ENCODE peak calls at places on chromosomes 13 and 19, in six cellular contexts. E is NB4, Y is IMR-90, D is ovary, V is H54, G is breast epithelium. C is an unnamed sample.

GRCh38 chr13:54185101-54185500 is 1156.5 kb downstream of the OLFM4 start:
- DNase-seq in D (no peak), G (no peak), Y (no peak), V (no peak), E (no peak), C (no peak)

GRCh38 chr19:28633223-28634030 is 579.5 kb downstream of the UQCRFS1 start:
- DNase-seq in G (no peak), Y (peak), V (peak), E (peak), D (no peak), C (peak)

GRCh38 chr13:110340812-110341444 is 33.8 kb downstream of the COL4A2 start:
- DNase-seq in G (no peak), V (no peak), D (peak), E (peak), Y (peak), C (no peak)

GRCh38 chr13:27131202-27131623 is 40.4 kb downstream of the USP12 start:
- DNase-seq in V (no peak), D (no peak), Y (peak), G (no peak), E (peak), C (no peak)

GRCh38 chr19:52935434-52935833 is 12.2 kb upstream of the ZNF888 start:
- DNase-seq in V (peak), E (peak), Y (peak), G (no peak), D (no peak), C (no peak)

GRCh38 chr19:23996549-23996948 is 81.9 kb downstream of the ZNF726 start:
- DNase-seq in E (peak), D (no peak), Y (no peak), V (peak), G (no peak), C (peak)

GRCh38 chr19:7923295-7924191 is 2.4 kb downstream of the CTXN1 start:
- DNase-seq in V (no peak), D (peak), G (no peak), Y (no peak), E (peak), C (no peak)

GRCh38 chr13:70747305-70747704 is 639.1 kb upstream of the KLHL1 start:
- DNase-seq in E (no peak), V (no peak), G (no peak), D (no peak), Y (no peak), C (no peak)

GRCh38 chr19:343941-344624 is 513 bp downstream of the MIER2 start:
- DNase-seq in Y (no peak), V (peak), D (peak), E (no peak), G (no peak), C (peak)

GRCh38 chr13:44128522-44128921 is 245.1 kb upstream of the SERP2 start:
- DNase-seq in D (no peak), V (no peak), Y (peak), G (no peak), E (no peak), C (no peak)

GRCh38 chr13:101433895-101434294 is 17.6 kb upstream of the NALCN start:
- DNase-seq in Y (no peak), G (no peak), E (no peak), D (no peak), V (no peak), C (no peak)

GRCh38 chr13:43044720-43045301 is 21.4 kb downstream of the DNAJC15 start:
- DNase-seq in V (no peak), Y (no peak), D (no peak), G (no peak), E (no peak), C (no peak)

GRCh38 chr19:49809155-49809986 is 3.7 kb downstream of the FUZ start:
- DNase-seq in Y (no peak), E (no peak), G (peak), V (no peak), D (no peak), C (no peak)
- TF ChIP-seq POLR2A in Y (no peak), E (no peak), G (no peak), V (no peak), D (no peak), C (peak)

GRCh38 chr19:41294393-41294792 is 15.6 kb upstream of the CCDC97 start:
- DNase-seq in V (no peak), Y (no peak), D (no peak), E (no peak), G (no peak), C (no peak)
- TF ChIP-seq POLR2A in V (no peak), Y (no peak), D (no peak), E (no peak), G (no peak), C (no peak)

DNA sequence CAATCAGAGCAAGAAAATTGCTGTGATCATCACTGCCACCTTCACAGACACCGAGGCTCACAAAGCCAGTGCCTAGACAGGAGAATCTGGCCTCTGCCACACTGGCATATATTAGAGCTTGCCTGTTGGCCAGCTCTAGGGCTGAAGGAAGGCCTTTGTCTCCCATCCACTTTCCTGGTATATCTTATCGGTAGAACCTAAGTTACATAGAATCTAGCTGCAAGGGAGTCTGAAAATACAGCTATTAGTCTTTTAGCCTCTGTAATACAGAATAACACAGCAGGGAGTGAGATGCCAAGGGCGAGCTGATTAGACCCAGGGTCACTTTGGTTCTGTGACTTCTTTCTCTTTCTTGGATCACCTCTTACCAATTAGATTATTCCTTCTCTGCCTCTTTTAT is 154.9 kb upstream of the KL start:
- DNase-seq in G (no peak), E (no peak), Y (no peak), D (no peak), V (no peak), C (no peak)
- TF ChIP-seq POLR2A in G (no peak), E (no peak), Y (no peak), D (no peak), V (no peak), C (no peak)

GRCh38 chr13:80342541-80343371 is 1.8 kb upstream of the SPRY2 start:
- DNase-seq in V (peak), G (peak), E (peak), Y (peak), D (peak), C (peak)
- TF ChIP-seq POLR2A in V (no peak), G (no peak), E (peak), Y (peak), D (no peak), C (no peak)

GRCh38 chr13:100363351-100363750 is 225.2 kb downstream of the GGACT start:
- DNase-seq in G (no peak), Y (peak), V (peak), E (no peak), D (no peak), C (no peak)

GRCh38 chr13:100361504-100361903 is 227.1 kb downstream of the GGACT start:
- DNase-seq in Y (peak), D (no peak), G (no peak), V (no peak), E (peak), C (no peak)

GRCh38 chr13:100363874-100364273 is 224.7 kb downstream of the GGACT start:
- DNase-seq in G (no peak), Y (peak), V (no peak), E (no peak), D (no peak), C (no peak)

GRCh38 chr13:100362371-100362770 is 226.2 kb downstream of the GGACT start:
- DNase-seq in E (no peak), Y (no peak), V (no peak), G (no peak), D (no peak), C (no peak)

GRCh38 chr13:100365678-100366077 is 222.9 kb downstream of the GGACT start:
- DNase-seq in Y (peak), E (no peak), G (no peak), V (no peak), D (no peak), C (no peak)
- TF ChIP-seq POLR2A in Y (no peak), E (no peak), G (no peak), V (no peak), D (no peak), C (no peak)

GRCh38 chr19:5904302-5905071 is at the start of gene VMAC:
- DNase-seq in V (peak), G (peak), Y (peak), D (peak), E (peak), C (peak)
- TF ChIP-seq POLR2A in V (peak), G (no peak), Y (no peak), D (peak), E (peak), C (no peak)

DNA sequence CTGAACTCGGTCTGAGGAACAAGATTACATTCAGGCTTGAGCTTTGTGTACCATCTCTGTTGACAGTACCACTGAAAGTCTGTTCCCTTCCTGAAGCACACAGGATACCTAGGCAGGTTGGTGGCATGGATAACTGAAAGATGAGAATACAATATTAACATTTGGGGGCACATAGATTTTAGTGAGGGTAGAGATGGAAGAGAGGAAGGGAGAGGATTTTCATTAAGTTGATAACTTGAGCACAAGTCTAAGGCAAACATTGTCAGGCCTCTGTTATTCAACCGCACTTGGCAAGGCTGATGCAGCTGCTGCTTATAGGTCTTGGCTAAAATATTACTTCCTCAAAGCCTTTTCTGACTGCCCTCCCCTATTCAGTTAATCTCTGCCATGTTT is 10.9 kb downstream of the MIR17HG start:
- DNase-seq in G (no peak), E (peak), V (no peak), Y (no peak), D (no peak), C (no peak)
- TF ChIP-seq POLR2A in G (no peak), E (peak), V (no peak), Y (no peak), D (no peak), C (no peak)

C was measured in erythroblast.